ENCODE peak calls at places on chromosomes 3 and 15, in seven cellular contexts. R, B, N, T, P, Z and I are unnamed samples.

GRCh38 chr3:127031046-127031810 is 48.3 kb downstream of the PLXNA1 start:
- DNase-seq in R (no peak), B (no peak), N (no peak), T (no peak), P (no peak), Z (no peak), I (no peak)

GRCh38 chr3:73719413-73719831 is 94.7 kb upstream of the PDZRN3 start:
- DNase-seq in R (no peak), B (no peak), N (no peak), T (no peak), P (peak; percentile 60), Z (no peak), I (no peak)

GRCh38 chr15:60396560-60396963 is 1.2 kb downstream of the ANXA2 start:
- DNase-seq in R (no peak), B (peak; percentile 80), N (no peak), T (no peak), P (no peak), Z (no peak), I (no peak)

GRCh38 chr3:128068156-128068620 is 16.0 kb downstream of the SEC61A1 start:
- DNase-seq in R (peak; percentile 82), B (peak; percentile 44), N (peak; percentile 50), T (no peak), P (peak; percentile 58), Z (no peak), I (no peak)

GRCh38 chr3:188904670-188905069 is 267.1 kb upstream of the TPRG1 start:
- DNase-seq in R (no peak), B (no peak), N (no peak), T (no peak), P (peak; percentile 80), Z (no peak), I (no peak)

GRCh38 chr15:59492389-59493377 is 54.7 kb downstream of the FAM81A start:
- DNase-seq in R (peak; percentile 85), B (peak; percentile 81), N (peak; percentile 72), T (peak; percentile 54), P (peak; percentile 83), Z (peak; percentile 20), I (peak; percentile 69)

GRCh38 chr15:74829500-74829899 is 3.1 kb downstream of the CPLX3 start:
- DNase-seq in R (no peak), B (no peak), N (no peak), T (no peak), P (no peak), Z (no peak), I (no peak)

GRCh38 chr3:170585937-170586310 is at the start of gene SLC7A14:
- DNase-seq in R (peak; percentile 87), B (no peak), N (no peak), T (peak; percentile 7), P (peak; percentile 22), Z (no peak), I (no peak)

GRCh38 chr3:39193391-39193790 is 996 bp upstream of the XIRP1 start:
- DNase-seq in R (peak; percentile 58), B (no peak), N (no peak), T (peak; percentile 65), P (peak; percentile 20), Z (no peak), I (no peak)

GRCh38 chr3:168847293-168847883 is 751.7 kb upstream of the GOLIM4 start:
- DNase-seq in R (no peak), B (peak; percentile 16), N (peak; percentile 23), T (peak; percentile 5), P (peak; percentile 52), Z (no peak), I (peak; percentile 16)

GRCh38 chr3:194339356-194339755 is 11.8 kb downstream of the CPN2 start:
- DNase-seq in R (peak; percentile 79), B (no peak), N (no peak), T (no peak), P (no peak), Z (no peak), I (no peak)

GRCh38 chr15:78065284-78065872 is 12.1 kb downstream of the TBC1D2B start:
- DNase-seq in R (no peak), B (no peak), N (no peak), T (peak; percentile 46), P (peak; percentile 99), Z (peak; percentile 74), I (peak; percentile 63)
- H3K4me3 ChIP-seq in R (no peak overlapping the region), B (no peak overlapping the region), N (no peak overlapping the region), T (no peak overlapping the region), P (no peak overlapping the region), Z (no peak overlapping the region), I (no peak overlapping the region)

GRCh38 chr3:156687023-156687422 is 12.6 kb downstream of the TIPARP start:
- DNase-seq in R (no peak), B (no peak), N (no peak), T (no peak), P (no peak), Z (no peak), I (no peak)

GRCh38 chr3:156691920-156692319 is 17.5 kb downstream of the TIPARP start:
- DNase-seq in R (no peak), B (peak; percentile 36), N (no peak), T (no peak), P (peak; percentile 61), Z (no peak), I (no peak)

GRCh38 chr3:156688849-156689452 is 14.6 kb downstream of the TIPARP start:
- DNase-seq in R (no peak), B (no peak), N (no peak), T (no peak), P (no peak), Z (no peak), I (no peak)

GRCh38 chr3:156693166-156693565 is 18.8 kb downstream of the TIPARP start:
- DNase-seq in R (no peak), B (no peak), N (no peak), T (no peak), P (peak; percentile 54), Z (no peak), I (no peak)

DNA sequence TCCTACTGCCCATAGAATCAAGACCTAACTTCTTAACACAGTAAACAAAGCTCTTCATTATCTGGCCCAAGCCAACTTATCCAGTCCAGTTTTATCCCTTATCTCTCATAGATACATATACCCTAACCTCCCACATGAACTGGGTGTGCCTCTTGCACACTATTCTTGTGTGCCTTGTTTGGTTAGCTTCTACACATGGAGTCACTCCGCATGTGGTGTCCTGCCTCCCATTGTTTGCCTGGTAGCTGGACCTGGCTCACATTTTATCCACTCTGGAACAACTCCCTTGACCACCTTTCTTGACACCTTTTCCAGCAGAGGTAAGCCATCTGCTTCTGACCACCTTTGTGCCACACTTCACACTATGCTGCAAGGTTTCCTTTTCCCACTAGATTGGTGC is 15.2 kb downstream of the TIPARP start:
- DNase-seq in R (no peak), B (no peak), N (no peak), T (no peak), P (no peak), Z (no peak), I (no peak)
- H3K4me1 ChIP-seq in R (peaks cover 30% of the 10 kb centered on the region), B (peaks cover 88% of the 10 kb centered on the region), N (peaks cover 17% of the 10 kb centered on the region), T (peaks cover 62% of the 10 kb centered on the region), P (peaks cover 76% of the 10 kb centered on the region), Z (peaks cover 94% of the 10 kb centered on the region), I (peaks cover 34% of the 10 kb centered on the region)

DNA sequence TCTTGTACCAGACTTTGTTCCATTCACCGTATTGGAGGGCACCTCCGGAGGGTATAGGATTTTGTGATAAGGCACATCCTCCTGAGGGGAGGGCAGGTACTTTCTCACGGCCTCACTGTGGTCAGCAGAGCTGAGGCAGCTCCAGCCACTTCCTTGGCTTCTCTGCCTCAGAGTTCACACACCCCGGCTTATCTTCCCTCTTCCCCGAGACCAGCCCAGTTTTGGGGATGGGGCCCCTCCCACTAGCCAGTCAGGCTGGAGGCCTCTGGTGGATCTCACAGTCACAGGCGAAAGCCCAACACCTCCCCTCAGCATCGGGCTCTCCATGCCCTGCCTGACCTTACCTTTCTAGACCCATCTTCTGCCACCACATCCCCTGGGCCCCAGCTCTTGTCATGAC is 316.2 kb upstream of the CTDSPL start:
- DNase-seq in R (peak; percentile 59), B (no peak), N (no peak), T (peak; percentile 50), P (no peak), Z (no peak), I (no peak)
- H3K27ac ChIP-seq in R (no peak overlapping the region), B (no peak overlapping the region), N (no peak overlapping the region), T (peak overlapping the region; percentile 56), P (no peak overlapping the region), Z (no peak overlapping the region), I (no peak overlapping the region)

DNA sequence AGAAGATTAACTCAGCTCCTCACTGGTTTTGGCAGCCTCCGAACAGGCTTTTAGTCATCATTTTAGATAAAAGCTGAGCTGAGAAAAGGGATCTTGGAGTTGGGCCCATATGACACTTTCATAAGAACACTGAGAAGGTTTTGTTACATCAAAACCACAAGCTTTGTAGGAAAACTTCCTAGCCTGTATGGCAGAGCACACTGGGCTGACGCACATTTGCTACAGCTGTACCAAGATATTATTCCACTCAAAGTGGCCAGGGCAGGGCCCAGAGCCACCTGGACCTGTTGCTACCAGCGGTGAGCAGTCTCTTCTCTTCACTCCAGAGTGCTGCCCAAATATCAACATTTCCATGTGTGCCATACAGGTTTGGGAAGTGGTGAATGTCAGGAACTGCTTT is 160.5 kb upstream of the CCDC54 start:
- DNase-seq in R (no peak), B (no peak), N (no peak), T (peak; percentile 23), P (peak; percentile 99), Z (no peak), I (no peak)
- H3K4me3 ChIP-seq in R (no peak overlapping the region), B (no peak overlapping the region), N (no peak overlapping the region), T (no peak overlapping the region), P (no peak overlapping the region), Z (no peak overlapping the region), I (no peak overlapping the region)

GRCh38 chr15:70014311-70014707 is 83.4 kb downstream of the TLE3 start:
- DNase-seq in R (peak; percentile 42), B (no peak), N (no peak), T (no peak), P (no peak), Z (no peak), I (no peak)

GRCh38 chr15:70016511-70016994 is 81.2 kb downstream of the TLE3 start:
- DNase-seq in R (no peak), B (no peak), N (no peak), T (no peak), P (no peak), Z (no peak), I (no peak)

GRCh38 chr15:70013647-70014310 is 83.9 kb downstream of the TLE3 start:
- DNase-seq in R (peak; percentile 28), B (no peak), N (no peak), T (no peak), P (no peak), Z (no peak), I (no peak)

GRCh38 chr15:70017025-70017424 is 80.7 kb downstream of the TLE3 start:
- DNase-seq in R (no peak), B (no peak), N (no peak), T (no peak), P (no peak), Z (no peak), I (no peak)

DNA sequence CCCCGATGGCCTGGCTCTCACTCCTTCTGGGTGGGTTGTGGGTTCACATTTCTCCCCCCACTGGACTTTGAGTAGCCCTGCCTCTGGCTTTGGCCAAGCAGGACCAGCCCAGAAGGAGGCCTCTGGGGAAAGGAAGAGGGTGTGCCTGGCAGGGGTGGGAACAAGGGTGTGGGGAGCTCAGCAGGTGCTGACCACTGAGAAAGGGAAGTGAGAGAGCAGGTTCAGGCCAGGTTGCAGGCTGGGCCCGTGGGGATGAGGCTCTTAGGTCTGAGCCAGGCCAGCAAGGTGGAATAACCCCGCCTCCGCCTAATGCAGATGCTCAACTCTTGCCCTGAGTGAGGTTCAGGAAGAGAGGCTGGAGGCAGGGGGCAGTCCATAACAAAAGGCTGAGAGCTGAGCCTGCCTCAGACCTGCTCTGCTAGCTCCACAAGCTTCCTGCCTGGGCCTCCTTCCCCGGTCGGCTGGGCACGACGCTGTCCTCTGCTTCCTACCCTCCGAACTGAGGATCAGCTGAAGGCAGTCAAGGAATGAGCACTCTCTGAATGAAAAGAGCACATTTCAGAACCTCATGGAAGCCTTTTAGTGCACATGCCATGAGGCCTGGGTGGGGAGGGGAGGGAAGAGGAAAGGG is 82.7 kb downstream of the TLE3 start:
- DNase-seq in R (peak; percentile 91), B (no peak), N (no peak), T (no peak), P (no peak), Z (no peak), I (no peak)
- H3K4me1 ChIP-seq in R (no peaks in the 10 kb centered on the region), B (no peaks in the 10 kb centered on the region), N (no peaks in the 10 kb centered on the region), T (no peaks in the 10 kb centered on the region), P (no peaks in the 10 kb centered on the region), Z (no peaks in the 10 kb centered on the region), I (no peaks in the 10 kb centered on the region)